ENCODE peak calls at places on chromosomes 13 and 19, in six cellular contexts. Z, V, R, O, A and C are unnamed samples. For H3K27me3 and H3K4me1, the result is how much of the 10 kb centered on the place peaks cover.

GRCh38 chr13:43852923-43853404 is 26.6 kb downstream of the CCDC122 start:
- DNase-seq in A (no peak), V (no peak), O (no peak), R (no peak), Z (no peak), C (no peak)

GRCh38 chr19:32206065-32206464 is 139.3 kb upstream of the ZNF507 start:
- DNase-seq in Z (no peak), A (no peak), V (no peak), R (no peak), O (no peak), C (no peak)

GRCh38 chr19:55402509-55402908 is 5.1 kb downstream of the UBE2S start:
- DNase-seq in A (no peak), V (peak), R (no peak), Z (no peak), O (no peak), C (no peak)

GRCh38 chr19:12015015-12015752 is 20.3 kb downstream of the ZNF433 start:
- DNase-seq in R (no peak), O (no peak), V (no peak), A (no peak), Z (no peak), C (no peak)

GRCh38 chr13:31768351-31768750 is 29.0 kb downstream of the RXFP2 start:
- DNase-seq in R (no peak), V (no peak), A (no peak), O (no peak), Z (no peak), C (no peak)

GRCh38 chr13:47437411-47437810 is 540.6 kb upstream of the HTR2A start:
- DNase-seq in R (no peak), O (no peak), V (no peak), A (no peak), Z (no peak), C (no peak)

GRCh38 chr19:54470276-54470887 is 2.7 kb downstream of the CDC42EP5 start:
- DNase-seq in A (no peak), V (no peak), Z (no peak), R (no peak), O (no peak), C (no peak)

GRCh38 chr13:46170268-46170667 is 11.7 kb downstream of the LCP1 start:
- DNase-seq in R (no peak), A (no peak), O (peak), V (no peak), Z (no peak), C (no peak)

GRCh38 chr13:95160112-95160906 is 140.9 kb downstream of the ABCC4 start:
- DNase-seq in R (no peak), Z (no peak), V (no peak), A (no peak), O (no peak), C (no peak)

GRCh38 chr19:29467824-29468401 is 57.9 kb upstream of the VSTM2B start:
- DNase-seq in Z (no peak), R (peak), A (no peak), O (peak), V (no peak), C (no peak)

GRCh38 chr13:106153041-106153440 is 382.4 kb downstream of the EFNB2 start:
- DNase-seq in A (no peak), R (no peak), O (no peak), Z (no peak), V (no peak), C (no peak)

GRCh38 chr19:21084343-21084742 is 2.3 kb downstream of the ZNF714 start:
- DNase-seq in A (peak), V (no peak), Z (no peak), O (no peak), R (no peak), C (no peak)

DNA sequence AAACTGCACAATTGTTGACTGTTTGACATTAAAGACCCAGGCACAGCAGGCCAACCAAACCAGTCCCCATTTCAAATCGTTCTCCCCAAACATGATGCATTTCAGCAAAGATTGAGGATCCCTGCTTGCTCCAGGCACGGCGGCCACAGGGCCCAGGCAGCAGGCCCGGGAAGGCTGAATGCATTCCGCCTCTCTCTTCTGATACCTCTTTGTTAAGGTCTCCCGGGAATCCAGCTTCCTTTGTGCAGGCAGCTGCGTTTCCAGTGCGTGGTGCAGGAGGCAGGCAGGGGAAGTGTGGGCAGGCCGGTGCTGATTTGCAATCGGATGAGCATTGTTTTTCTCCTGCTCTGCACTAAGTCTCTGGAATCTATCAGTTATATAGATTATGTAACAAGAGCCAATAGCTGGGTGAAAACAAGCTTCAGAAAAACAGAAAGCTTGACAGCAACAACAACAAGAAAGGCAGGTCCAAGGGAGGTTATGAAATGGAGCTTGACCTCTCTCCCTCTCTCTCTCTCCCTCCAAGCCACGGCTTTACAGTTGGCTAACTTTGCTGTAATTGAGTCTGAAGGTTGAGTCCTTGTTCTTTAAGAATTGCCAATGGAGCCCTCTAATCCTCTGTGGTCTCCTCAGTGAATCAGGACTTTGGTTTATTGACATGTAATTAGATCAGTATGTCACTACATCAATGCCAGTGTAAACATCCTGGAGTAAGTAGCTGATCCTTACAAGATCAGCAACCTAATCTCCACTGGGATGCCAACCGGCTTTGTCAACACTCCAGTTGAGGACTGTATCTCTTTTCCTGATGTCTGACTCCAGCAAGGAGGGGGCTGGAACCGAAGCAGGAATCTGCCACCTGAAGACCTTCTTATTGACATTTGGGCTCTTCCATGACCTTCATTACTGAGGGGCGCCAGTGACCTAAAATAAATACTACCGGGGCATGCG is 338.0 kb downstream of the TEX29 start:
- DNase-seq in V (no peak), A (no peak), O (no peak), R (no peak), Z (no peak), C (no peak)
- H3K27me3 ChIP-seq in V (under half), A (under half), O (under half), R (half or more), Z (under half), C (under half)

GRCh38 chr19:46604781-46605355 is 3.7 kb downstream of the CALM3 start:
- DNase-seq in V (no peak), A (peak), Z (no peak), O (no peak), R (no peak), C (peak)
- H3K4me1 ChIP-seq in V (under half), A (under half), Z (under half), O (under half), R (under half), C (under half)

DNA sequence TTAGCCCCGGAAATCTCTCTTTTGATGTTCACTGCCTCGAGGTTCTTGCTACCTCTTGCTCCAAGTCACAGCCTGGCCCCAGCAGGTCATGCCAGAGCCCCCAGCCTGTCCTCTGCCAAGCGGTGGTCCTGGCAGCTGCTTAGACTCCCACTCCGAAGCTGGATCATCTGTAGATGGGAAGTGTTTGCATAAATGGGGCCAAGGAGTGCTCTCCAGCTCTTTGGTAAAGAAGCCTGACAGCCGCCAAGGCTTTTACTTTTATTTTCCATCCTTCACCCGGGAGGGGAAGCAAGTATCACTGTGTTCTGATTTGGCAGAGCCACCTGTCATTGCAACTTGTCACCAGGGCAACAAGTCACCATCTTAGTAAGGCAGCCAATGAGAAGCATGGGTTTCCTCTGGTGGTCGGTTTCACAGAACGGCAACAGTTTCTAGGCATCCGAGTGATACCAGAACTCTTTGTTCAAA is 10.6 kb upstream of the RETN start:
- DNase-seq in R (no peak), V (no peak), A (no peak), Z (no peak), O (no peak), C (peak)
- TF ChIP-seq POLR2A in R (no peak), V (no peak), A (no peak), Z (no peak), O (no peak), C (no peak)

GRCh38 chr19:2308114-2308556 is at the start of gene LINGO3:
- DNase-seq in A (no peak), Z (no peak), O (no peak), V (no peak), R (no peak), C (no peak)

GRCh38 chr19:2305974-2306806 is 1.8 kb downstream of the LINGO3 start:
- DNase-seq in V (no peak), Z (no peak), R (no peak), O (no peak), A (no peak), C (no peak)

GRCh38 chr19:2306971-2307370 is 983 bp downstream of the LINGO3 start:
- DNase-seq in O (no peak), V (no peak), Z (no peak), A (no peak), R (no peak), C (no peak)

GRCh38 chr19:2305424-2305823 is 2.5 kb downstream of the LINGO3 start:
- DNase-seq in V (no peak), A (no peak), R (no peak), O (no peak), Z (no peak), C (no peak)

DNA sequence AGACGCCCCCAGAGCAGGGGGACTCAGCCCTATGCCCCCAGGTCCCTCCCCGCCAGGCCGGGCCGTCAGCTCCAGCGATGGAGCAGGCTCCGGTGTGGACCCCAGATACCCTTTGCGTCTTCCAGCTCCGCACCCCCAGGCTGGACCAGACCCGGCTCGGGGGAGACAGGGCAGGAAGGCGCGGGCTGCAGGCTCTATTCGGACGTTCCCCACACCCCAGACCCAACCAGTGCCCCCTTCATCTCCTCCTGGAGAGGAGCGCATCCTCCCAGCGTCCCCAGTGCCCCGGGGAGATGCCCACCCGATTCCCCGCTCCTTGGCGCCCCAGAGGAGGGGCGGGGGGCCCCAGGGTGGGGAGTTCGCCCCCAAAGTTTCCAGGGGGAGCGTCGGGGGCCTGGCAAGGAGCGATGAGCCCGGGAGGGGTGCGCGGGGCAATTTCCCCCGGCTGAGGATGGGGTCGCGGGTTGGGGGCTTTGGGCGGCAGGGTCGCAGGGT is 389 bp downstream of the LINGO3 start:
- DNase-seq in O (no peak), V (no peak), R (no peak), Z (no peak), A (no peak), C (no peak)
- H3K27me3 ChIP-seq in O (under half), V (under half), R (under half), Z (under half), A (under half), C (under half)

GRCh38 chr19:47544075-47544474 is 28.9 kb downstream of the ZNF541 start:
- DNase-seq in A (no peak), O (no peak), Z (no peak), V (no peak), R (no peak), C (no peak)
- H3K4me1 ChIP-seq in A (under half), O (under half), Z (under half), V (under half), R (under half), C (under half)